ENCODE peak calls at places on chromosome 3, in nine cellular contexts. G is body of pancreas, F is stomach, B is spleen, Q is gastrocnemius medialis, A is testis, I is K562, J is A549, S is breast epithelium. V is an unnamed sample. For H3K4me1, the result is how much of the 10 kb centered on the place peaks cover.

GRCh38 chr3:105385868-105386508 is 19.3 kb downstream of the ALCAM start:
- DNase-seq in J (no peak), A (no peak), I (no peak), S (no peak), Q (no peak), G (no peak), F (no peak), B (no peak), V (no peak)

GRCh38 chr3:123660900-123661299 is 76.0 kb upstream of the HACD2 start:
- DNase-seq in G (peak), S (peak), B (peak), J (no peak), Q (peak), I (no peak), F (peak), A (peak), V (peak)

GRCh38 chr3:23945653-23945902 is 492 bp downstream of the NR1D2 start:
- DNase-seq in J (no peak), Q (no peak), F (no peak), B (no peak), I (no peak), G (no peak), A (no peak), S (no peak), V (no peak)

GRCh38 chr3:146382386-146382785 is 87.0 kb downstream of the PLSCR2 start:
- DNase-seq in B (no peak), S (no peak), J (peak), G (no peak), Q (no peak), I (no peak), A (no peak), F (no peak), V (no peak)

GRCh38 chr3:37993811-37994638 is 3.4 kb downstream of the VILL start:
- DNase-seq in Q (peak), B (peak), S (peak), I (peak), G (peak), J (no peak), A (peak), F (peak), V (peak)

GRCh38 chr3:61110576-61110975 is 140.7 kb downstream of the FHIT start:
- DNase-seq in Q (no peak), S (no peak), G (no peak), F (no peak), J (no peak), A (no peak), I (no peak), B (no peak), V (no peak)

GRCh38 chr3:47113669-47114365 is 50.1 kb downstream of the SETD2 start:
- DNase-seq in Q (no peak), G (no peak), F (no peak), B (no peak), A (no peak), I (no peak), S (no peak), J (no peak), V (no peak)

GRCh38 chr3:60636846-60637245 is 614.4 kb downstream of the FHIT start:
- DNase-seq in B (no peak), G (no peak), S (no peak), F (no peak), Q (no peak), J (no peak), I (no peak), A (no peak), V (no peak)

GRCh38 chr3:186172353-186172752 is 63.5 kb upstream of the ETV5 start:
- DNase-seq in F (no peak), S (no peak), G (no peak), A (no peak), Q (no peak), B (no peak), J (no peak), I (no peak), V (no peak)

GRCh38 chr3:45595364-45596154 is 1.0 kb downstream of the LIMD1 start:
- DNase-seq in I (no peak), G (no peak), F (peak), Q (peak), A (no peak), B (peak), S (no peak), J (no peak), V (peak)

GRCh38 chr3:172065534-172065933 is 26.2 kb downstream of the FNDC3B start:
- DNase-seq in G (peak), F (no peak), J (no peak), S (no peak), B (no peak), Q (no peak), I (no peak), A (no peak), V (no peak)

GRCh38 chr3:50442940-50443579 is 60.4 kb downstream of the CACNA2D2 start:
- DNase-seq in I (no peak), F (peak), A (no peak), Q (no peak), G (no peak), B (no peak), J (no peak), S (no peak), V (no peak)

GRCh38 chr3:115667175-115668065 is 44.1 kb downstream of the GAP43 start:
- DNase-seq in A (no peak), B (no peak), I (no peak), J (no peak), G (no peak), S (no peak), Q (no peak), F (no peak), V (no peak)

GRCh38 chr3:11096266-11097135 is 57.8 kb upstream of the HRH1 start:
- DNase-seq in F (peak), B (no peak), A (peak), S (no peak), Q (no peak), J (peak), G (peak), I (peak), V (peak)

GRCh38 chr3:113963879-113964278 is 16.1 kb downstream of the ZDHHC23 start:
- DNase-seq in A (no peak), G (no peak), J (no peak), S (no peak), I (no peak), Q (no peak), B (no peak), F (no peak), V (no peak)

GRCh38 chr3:186461141-186461540 is 83.0 kb downstream of the CRYGS start:
- DNase-seq in I (peak), Q (no peak), B (no peak), F (no peak), S (no peak), J (peak), A (no peak), G (no peak), V (no peak)

GRCh38 chr3:172341482-172342059 is 106.7 kb downstream of the GHSR start:
- DNase-seq in B (no peak), G (peak), Q (no peak), A (no peak), I (peak), S (no peak), J (peak), F (no peak), V (no peak)

GRCh38 chr3:196016485-196016884 is 65.4 kb downstream of the TFRC start:
- DNase-seq in J (no peak), A (no peak), I (no peak), F (no peak), G (no peak), B (no peak), Q (peak), S (no peak), V (no peak)

GRCh38 chr3:159168788-159169187 is 366.9 kb downstream of the MFSD1 start:
- DNase-seq in S (no peak), J (no peak), G (no peak), F (no peak), I (no peak), Q (no peak), B (no peak), A (no peak), V (no peak)

GRCh38 chr3:58408906-58409305 is 24.7 kb downstream of the PDHB start:
- DNase-seq in S (no peak), Q (no peak), G (no peak), F (no peak), A (no peak), I (no peak), B (no peak), J (no peak), V (no peak)

GRCh38 chr3:14701676-14702075 is 26.7 kb downstream of the C3orf20 start:
- DNase-seq in B (no peak), A (no peak), J (no peak), Q (no peak), G (no peak), S (no peak), F (no peak), I (no peak), V (no peak)

GRCh38 chr3:5301671-5302297 is 114.3 kb downstream of the EDEM1 start:
- DNase-seq in F (no peak), S (no peak), I (no peak), Q (no peak), G (no peak), A (no peak), B (no peak), J (no peak), V (no peak)

GRCh38 chr3:73727854-73728253 is 103.1 kb upstream of the PDZRN3 start:
- DNase-seq in S (no peak), J (no peak), A (no peak), F (no peak), B (no peak), G (no peak), I (no peak), Q (no peak), V (no peak)

GRCh38 chr3:59006791-59007517 is 42.9 kb downstream of the CFAP20DC start:
- DNase-seq in F (no peak), Q (no peak), B (no peak), I (no peak), J (no peak), A (no peak), G (peak), S (no peak), V (no peak)

GRCh38 chr3:120710359-120710758 is 28.3 kb upstream of the HGD start:
- DNase-seq in S (no peak), J (no peak), A (no peak), Q (no peak), G (no peak), B (no peak), I (no peak), F (no peak), V (no peak)

GRCh38 chr3:173891272-173892100 is 493.9 kb downstream of the NLGN1 start:
- DNase-seq in F (no peak), A (no peak), S (no peak), I (no peak), Q (no peak), J (no peak), G (no peak), B (no peak), V (no peak)

GRCh38 chr3:43260412-43260811 is 25.9 kb upstream of the SNRK start:
- DNase-seq in G (no peak), S (no peak), F (no peak), I (peak), A (no peak), B (no peak), J (peak), Q (no peak), V (no peak)

GRCh38 chr3:177589921-177590336 is 392.6 kb upstream of the TBL1XR1 start:
- DNase-seq in I (no peak), J (peak), Q (no peak), G (peak), B (no peak), S (no peak), A (no peak), F (no peak), V (no peak)

GRCh38 chr3:155356594-155357370 is 63.3 kb upstream of the STRIT1 start:
- DNase-seq in A (no peak), I (no peak), Q (no peak), S (no peak), G (no peak), F (no peak), B (no peak), J (peak), V (no peak)

GRCh38 chr3:13260259-13261103 is 159.6 kb downstream of the NUP210 start:
- DNase-seq in J (no peak), I (no peak), F (no peak), B (no peak), A (peak), G (no peak), Q (no peak), S (no peak), V (no peak)
- H3K4me1 ChIP-seq in J (under half), I (under half), F (under half), B (under half), A (under half), G (under half), Q (under half), S (under half), V (under half)

GRCh38 chr3:134485075-134485536 is 679 bp downstream of the ANAPC13 start:
- DNase-seq in F (no peak), I (peak), A (no peak), J (peak), S (no peak), G (peak), B (no peak), Q (no peak), V (no peak)

GRCh38 chr3:134487406-134487805 is 1.5 kb downstream of the CEP63 start:
- DNase-seq in G (peak), S (no peak), A (no peak), J (no peak), Q (no peak), B (no peak), I (no peak), F (no peak), V (no peak)

GRCh38 chr3:134486577-134487041 is 752 bp downstream of the CEP63 start:
- DNase-seq in S (no peak), Q (no peak), A (peak), F (no peak), I (no peak), G (no peak), B (no peak), J (no peak), V (no peak)

GRCh38 chr3:134483195-134483890 is 2.4 kb downstream of the ANAPC13 start:
- DNase-seq in F (no peak), J (no peak), S (no peak), I (no peak), A (no peak), G (no peak), Q (no peak), B (no peak), V (no peak)

GRCh38 chr3:134485620-134486576 is at the start of the genes ANAPC13 and CEP63:
- DNase-seq in G (peak), A (peak), J (peak), I (peak), F (peak), Q (peak), B (peak), S (peak), V (peak)
- TF ChIP-seq POLR2A in G (peak), A (no peak), J (peak), I (peak), F (peak), Q (peak), B (peak), S (peak), V (peak)

GRCh38 chr3:48989796-48990635 is at the start of gene P4HTM:
- DNase-seq in A (peak), F (peak), G (peak), I (peak), J (no peak), Q (peak), S (peak), B (peak), V (peak)

GRCh38 chr3:48985977-48986376 is 4.1 kb upstream of the P4HTM start:
- DNase-seq in Q (no peak), G (no peak), A (no peak), S (no peak), B (no peak), I (no peak), F (no peak), J (no peak), V (no peak)

GRCh38 chr3:48990636-48991421 is 788 bp downstream of the P4HTM start:
- DNase-seq in Q (no peak), S (no peak), B (no peak), G (peak), I (no peak), F (no peak), A (peak), J (no peak), V (no peak)

GRCh38 chr3:48991851-48992545 is 2.0 kb downstream of the P4HTM start:
- DNase-seq in F (no peak), I (no peak), Q (no peak), J (no peak), A (no peak), S (no peak), G (no peak), B (peak), V (no peak)

GRCh38 chr3:48989126-48989795 is 780 bp upstream of the P4HTM start:
- DNase-seq in I (peak), A (no peak), F (no peak), B (no peak), S (no peak), Q (no peak), G (no peak), J (no peak), V (no peak)
- H3K4me1 ChIP-seq in I (under half), A (under half), F (under half), B (half or more), S (under half), Q (under half), G (under half), J (under half), V (under half)

DNA sequence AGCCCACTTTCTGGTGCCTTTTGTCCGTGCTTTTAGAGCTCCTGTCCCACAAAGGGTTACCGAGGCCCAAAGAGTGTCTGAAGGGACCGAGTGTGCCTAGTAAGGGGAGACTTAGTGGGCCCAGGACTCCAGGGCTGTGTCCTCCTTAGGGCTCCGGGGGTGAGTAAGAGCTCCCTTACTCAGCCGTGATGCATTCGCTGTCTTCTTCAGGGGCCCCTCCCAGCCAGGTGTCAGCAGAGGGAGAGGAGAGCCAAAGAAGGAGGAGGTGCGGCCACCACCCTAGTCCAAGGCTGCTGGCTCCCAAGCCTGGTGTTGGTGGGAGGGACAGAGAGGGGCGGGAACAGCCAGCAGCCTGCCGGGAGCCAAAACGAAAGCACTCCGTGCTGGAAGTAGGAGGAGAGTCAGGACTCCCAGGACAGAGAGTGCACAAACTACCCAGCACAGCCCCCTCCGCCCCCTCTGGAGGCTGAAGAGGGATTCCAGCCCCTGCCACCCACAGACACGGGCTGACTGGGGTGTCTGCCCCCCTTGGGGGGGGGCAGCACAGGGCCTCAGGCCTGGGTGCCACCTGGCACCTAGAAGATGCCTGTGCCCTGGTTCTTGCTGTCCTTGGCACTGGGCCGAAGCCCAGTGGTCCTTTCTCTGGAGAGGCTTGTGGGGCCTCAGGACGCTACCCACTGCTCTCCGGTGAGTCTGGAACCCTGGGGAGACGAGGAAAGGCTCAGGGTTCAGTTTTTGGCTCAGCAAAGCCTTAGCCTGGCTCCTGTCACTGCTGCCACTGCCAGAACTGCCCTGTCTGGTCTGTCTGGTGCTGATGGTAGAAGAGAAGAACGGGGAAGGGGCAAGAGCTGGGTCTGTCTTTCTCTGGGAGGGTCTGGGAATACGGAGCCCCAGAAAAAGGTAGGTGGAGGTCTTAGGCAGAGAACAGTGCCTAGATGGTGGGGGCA is at the start of gene IL17RC:
- DNase-seq in Q (peak), S (peak), F (peak), B (peak), A (peak), I (peak), G (peak), J (peak), V (peak)
- TF ChIP-seq POLR2A in Q (peak), S (no peak), F (no peak), B (no peak), A (no peak), I (peak), G (peak), J (no peak), V (peak)

DNA sequence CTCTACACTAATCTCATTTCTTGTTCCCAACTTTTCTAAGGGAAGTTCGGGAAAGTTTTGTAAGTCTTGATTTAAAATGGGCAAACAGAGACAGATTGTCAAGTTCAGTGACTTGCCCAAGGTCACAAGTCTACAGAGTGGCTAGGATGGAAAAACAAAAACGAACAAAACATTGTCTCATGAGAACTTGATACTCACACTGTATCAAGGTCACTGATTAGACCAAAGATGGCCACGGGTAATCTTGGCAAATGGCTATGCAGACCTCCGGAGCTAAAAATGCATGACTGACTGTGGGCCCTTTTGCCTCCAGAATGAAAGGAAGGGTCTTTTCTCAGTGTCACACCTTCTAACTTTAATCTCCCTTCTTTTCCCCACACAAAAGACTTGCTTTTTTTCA is 460.9 kb downstream of the FOXP1 start:
- DNase-seq in Q (no peak), A (peak), J (no peak), G (no peak), I (no peak), B (no peak), S (no peak), F (no peak), V (no peak)
- H3K4me1 ChIP-seq in Q (under half), A (under half), J (under half), G (half or more), I (under half), B (half or more), S (under half), F (half or more), V (half or more)

DNA sequence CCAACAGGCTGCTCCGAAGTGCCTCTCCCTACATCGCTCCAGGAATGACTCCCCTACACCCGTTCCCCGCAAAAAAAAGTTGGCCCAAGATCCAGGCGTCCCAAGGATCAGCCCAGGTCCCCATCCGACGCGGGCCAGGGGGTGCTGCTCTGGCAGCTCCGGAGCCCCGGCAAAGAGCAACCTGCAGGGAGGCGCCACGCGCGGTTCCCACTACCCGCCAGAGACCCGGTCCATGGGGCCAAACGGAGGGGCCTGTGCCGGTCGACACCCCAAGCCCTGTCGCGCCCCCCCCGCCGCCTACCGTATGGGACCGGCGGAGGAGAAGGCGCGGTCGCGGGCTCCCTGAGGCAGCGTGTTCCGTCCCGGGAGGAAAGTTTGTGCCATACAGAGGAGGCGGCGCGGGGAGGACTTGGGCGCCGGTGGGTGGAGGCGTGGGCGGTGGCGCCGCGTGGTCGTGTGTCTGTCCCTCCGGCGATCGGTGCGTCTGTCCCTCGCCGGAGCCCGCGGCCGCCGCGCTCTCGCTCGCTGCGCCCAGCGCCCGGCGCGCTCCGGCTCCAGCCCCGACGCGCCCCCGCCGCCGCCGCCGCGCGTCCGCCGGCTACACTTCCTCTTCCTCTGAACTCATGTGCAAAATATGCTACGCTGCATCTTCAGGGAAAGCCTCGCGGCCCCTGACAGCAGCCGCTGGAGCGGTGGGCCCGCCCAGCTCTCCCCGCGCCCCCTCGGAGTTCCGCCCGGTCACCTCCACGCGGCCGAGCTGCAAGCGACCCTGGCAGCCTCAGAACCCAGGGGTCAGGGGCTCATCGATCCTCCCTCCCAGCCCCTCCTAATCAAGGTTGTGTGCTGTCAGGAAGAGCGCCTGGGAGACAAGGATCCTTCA is at the start of gene RFTN1:
- DNase-seq in B (peak), S (no peak), G (peak), I (no peak), Q (no peak), A (peak), F (peak), J (no peak), V (no peak)
- TF ChIP-seq POLR2A in B (no peak), S (no peak), G (no peak), I (no peak), Q (peak), A (no peak), F (no peak), J (peak), V (no peak)

V was measured in sigmoid colon.